ENCODE peak calls at places on chromosome 18, in five cellular contexts. V is K562, J is H1, Q is HepG2, I is GM12878. L is an unnamed sample.
A peak's percentile ranks its signal among the peaks of the same experiment; 100 is the strongest.

GRCh38 chr18:51107594-51108305 is 77.7 kb downstream of the SMAD4 start:
- DNase-seq in V (no peak), J (no peak), Q (no peak), I (no peak), L (no peak)

GRCh38 chr18:11050966-11051365 is 98.4 kb downstream of the PIEZO2 start:
- DNase-seq in V (no peak), J (no peak), Q (no peak), I (no peak), L (no peak)

GRCh38 chr18:5894613-5895299 is 566 bp downstream of the TMEM200C start:
- DNase-seq in V (no peak), J (peak; percentile 77), Q (no peak), I (no peak), L (no peak)

GRCh38 chr18:44758821-44759624 is 78.3 kb downstream of the SETBP1 start:
- DNase-seq in V (no peak), J (no peak), Q (no peak), I (peak; percentile 98), L (no peak)

GRCh38 chr18:34978533-34978893 is 62.7 kb upstream of the MAPRE2 start:
- DNase-seq in V (no peak), J (no peak), Q (no peak), I (no peak), L (no peak)

GRCh38 chr18:50138181-50139064 is 56.5 kb downstream of the MYO5B start:
- DNase-seq in V (no peak), J (no peak), Q (no peak), I (no peak), L (no peak)

GRCh38 chr18:51391731-51392130 is 194.2 kb upstream of the MEX3C start:
- DNase-seq in V (no peak), J (no peak), Q (no peak), I (no peak), L (no peak)

GRCh38 chr18:11004951-11005350 is 144.4 kb downstream of the PIEZO2 start:
- DNase-seq in V (no peak), J (no peak), Q (no peak), I (no peak), L (no peak)

GRCh38 chr18:58360324-58360723 is 268.6 kb downstream of the ALPK2 start:
- DNase-seq in V (no peak), J (no peak), Q (no peak), I (no peak), L (no peak)
- TF ChIP-seq SP1 in V (no peak), J (no peak), Q (no peak), I (no peak), L (no peak)

GRCh38 chr18:3350021-3350420 is 88.1 kb downstream of the MYL12B start:
- DNase-seq in V (no peak), J (no peak), Q (no peak), I (no peak), L (no peak)

GRCh38 chr18:3354506-3354905 is 92.6 kb downstream of the MYL12B start:
- DNase-seq in V (no peak), J (no peak), Q (no peak), I (no peak), L (no peak)

GRCh38 chr18:3346487-3346886 is 84.6 kb downstream of the MYL12B start:
- DNase-seq in V (no peak), J (no peak), Q (no peak), I (no peak), L (no peak)

GRCh38 chr18:3347286-3347803 is 85.4 kb downstream of the MYL12B start:
- DNase-seq in V (no peak), J (no peak), Q (no peak), I (no peak), L (no peak)

DNA sequence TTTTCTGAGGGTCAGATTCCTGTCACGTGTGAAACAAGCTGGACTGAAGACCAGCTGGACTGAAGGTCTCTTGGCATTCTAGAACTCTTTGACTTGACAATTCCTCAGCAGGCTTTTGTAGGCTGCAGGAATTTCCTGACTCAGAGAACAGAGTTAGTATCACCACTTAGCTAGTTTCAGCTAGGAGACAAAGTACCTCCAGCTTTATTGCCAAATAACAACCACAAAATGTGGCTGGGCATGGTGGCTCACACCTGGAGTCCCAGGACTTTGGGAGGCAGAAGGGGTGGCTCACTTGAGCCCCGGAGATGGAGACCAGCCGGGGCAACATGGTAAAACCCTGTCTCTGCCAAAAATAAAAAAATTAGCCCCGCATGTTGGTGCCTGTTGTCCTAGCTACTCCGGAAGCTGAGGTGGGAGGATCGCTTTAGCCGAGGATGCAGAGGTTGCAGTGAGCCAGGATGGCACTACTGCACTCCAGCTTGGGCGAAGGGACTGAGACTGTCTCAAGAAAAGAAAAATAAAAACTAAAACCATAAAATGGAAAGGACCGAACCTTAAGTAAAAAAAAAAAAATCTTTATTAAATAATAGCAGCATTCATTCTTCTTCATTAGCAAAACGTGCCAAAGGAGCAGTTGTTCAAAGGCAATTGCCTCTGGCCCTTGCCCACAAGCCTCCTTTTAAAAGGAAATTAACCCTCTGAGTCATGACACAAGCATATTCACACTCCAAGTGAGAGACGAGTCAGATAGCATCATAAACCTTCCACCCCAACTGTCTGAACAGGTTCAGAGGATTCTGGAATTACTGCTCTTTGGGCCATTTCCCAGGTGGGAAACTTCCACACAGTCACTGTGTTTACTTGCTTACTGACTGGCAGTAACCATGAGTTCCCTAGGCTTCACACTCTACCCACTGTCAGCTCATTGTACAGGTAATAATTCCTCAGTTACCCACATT is 88.9 kb downstream of the MYL12B start:
- DNase-seq in V (no peak), J (no peak), Q (no peak), I (no peak), L (peak; percentile 60)
- TF ChIP-seq ZNF274 in V (no peak), J (no peak), Q (no peak), I (no peak), L (no peak)

GRCh38 chr18:38651736-38652135 is 1086.1 kb upstream of the CELF4 start:
- DNase-seq in V (no peak), J (no peak), Q (no peak), I (no peak), L (no peak)
- TF ChIP-seq SIN3A in V (no peak), J (no peak), Q (no peak), I (no peak), L (no peak)

DNA sequence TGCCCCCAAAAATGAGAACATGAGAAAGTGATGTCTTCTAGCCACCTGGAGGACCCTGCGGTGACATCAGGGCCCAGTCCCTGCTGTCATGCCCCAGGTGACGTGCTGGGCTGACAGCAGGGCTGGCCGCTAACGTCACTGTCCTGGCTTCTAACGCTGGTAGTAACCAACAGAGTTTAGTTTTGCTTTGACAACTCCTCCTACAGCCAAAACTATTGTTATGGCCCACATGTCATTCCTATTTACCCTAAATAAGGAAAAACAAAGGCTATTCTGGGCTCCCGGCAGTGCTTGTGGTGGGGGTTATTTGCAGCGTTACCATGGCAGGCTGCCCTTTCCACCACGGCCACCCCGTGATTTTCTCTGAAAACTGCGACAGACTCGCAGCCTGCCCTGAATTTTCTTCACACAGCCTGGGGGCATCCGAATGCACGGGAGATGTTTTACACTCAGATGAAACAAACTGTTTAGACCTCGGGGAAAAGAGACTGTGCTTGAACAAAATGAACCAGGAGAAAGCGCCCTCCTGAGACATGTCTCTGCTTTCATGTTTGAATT is 115.2 kb downstream of the FAM210A start:
- DNase-seq in V (no peak), J (no peak), Q (no peak), I (no peak), L (no peak)
- TF ChIP-seq SP1 in V (no peak), J (no peak), Q (no peak), I (no peak), L (no peak)

DNA sequence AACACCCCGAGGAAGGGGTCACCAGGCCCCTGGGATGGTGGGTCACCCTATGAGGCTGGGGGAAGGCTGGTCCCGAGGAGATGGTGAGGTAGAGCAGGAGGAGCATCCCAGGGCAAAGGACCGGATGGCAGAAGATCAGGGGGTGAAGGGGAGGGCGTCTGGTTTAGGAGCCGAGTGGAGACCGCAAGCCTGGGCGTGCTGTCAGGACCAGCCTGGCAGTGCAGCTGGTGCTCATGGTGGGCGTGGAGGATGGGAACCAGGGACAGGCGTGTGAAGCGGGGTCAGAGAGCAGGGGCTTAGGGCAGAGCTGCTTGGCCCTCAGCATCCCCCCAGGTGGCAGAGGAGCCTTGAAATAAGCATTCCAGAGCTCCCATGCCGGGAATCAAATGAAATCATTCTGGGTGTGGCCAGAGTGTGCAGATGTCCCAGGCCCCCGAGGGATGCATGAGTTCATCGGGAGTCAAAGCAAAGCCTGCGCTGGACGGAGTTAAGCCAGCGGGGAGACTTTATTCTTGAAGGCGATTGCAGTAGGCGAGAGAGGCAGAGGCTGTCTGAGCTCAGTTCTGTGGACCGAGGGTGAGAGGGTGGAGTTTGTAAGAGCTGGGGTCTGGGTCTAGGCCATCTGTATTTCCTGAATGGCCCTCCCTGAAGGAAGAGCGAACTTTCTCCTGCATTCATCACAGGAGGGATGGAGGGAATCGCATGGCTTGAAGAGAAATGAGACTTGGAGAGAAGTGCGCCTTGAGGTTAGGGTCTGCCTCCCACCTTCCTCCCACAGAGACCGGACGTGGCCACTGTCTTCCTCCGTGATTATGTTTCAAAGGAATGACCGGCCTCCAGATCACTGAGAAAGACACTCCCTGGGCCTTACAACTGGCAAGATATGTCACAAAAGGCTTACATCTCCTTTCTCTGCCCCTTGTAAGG is 33.2 kb upstream of the MBP start:
- DNase-seq in V (no peak), J (no peak), Q (no peak), I (no peak), L (no peak)
- TF ChIP-seq ZNF274 in V (no peak), J (no peak), Q (no peak), I (no peak), L (no peak)

GRCh38 chr18:73244411-73244810 is 376.6 kb upstream of the NETO1 start:
- DNase-seq in V (no peak), J (no peak), Q (no peak), I (no peak), L (no peak)
- TF ChIP-seq SIN3A in V (no peak), J (no peak), Q (no peak), I (no peak), L (no peak)

GRCh38 chr18:61432590-61432989 is 99.4 kb downstream of the CDH20 start:
- DNase-seq in V (no peak), J (no peak), Q (no peak), I (no peak), L (no peak)

GRCh38 chr18:61435064-61435652 is 101.9 kb downstream of the CDH20 start:
- DNase-seq in V (peak; percentile 25), J (no peak), Q (peak; percentile 27), I (no peak), L (peak; percentile 22)
- TF ChIP-seq SP1 in V (no peak), J (no peak), Q (no peak), I (no peak), L (no peak)

L was measured in HCT116.